ENCODE peak calls at places on chromosome 6, in five cellular contexts. X is amniotic stem cell; A is RWPE1; W is activated CD4-positive, alpha-beta T cell treated with anti-CD3 and anti-CD28 coated beads, Interleukin-2, amount 50 U/mL, for 24 hours; O is activated naive CD4-positive, alpha-beta T cell. B is an unnamed sample.
A peak's percentile ranks its signal among the peaks of the same experiment; 100 is the strongest.

GRCh38 chr6:169166896-169167580 is 86.6 kb downstream of the THBS2 start:
- DNase-seq in X (no peak), A (no peak), W (no peak), O (no peak), B (no peak)

GRCh38 chr6:10420546-10421507 is 6.0 kb upstream of the TFAP2A start:
- DNase-seq in X (no peak), A (no peak), W (no peak), O (no peak), B (no peak)

GRCh38 chr6:11854418-11855165 is 76.0 kb upstream of the ADTRP start:
- DNase-seq in X (peak; percentile 48), A (peak; percentile 60), W (peak; percentile 2), O (no peak), B (no peak)

GRCh38 chr6:33974030-33974429 is 170.2 kb upstream of the MLN start:
- DNase-seq in X (no peak), A (no peak), W (no peak), O (no peak), B (no peak)

GRCh38 chr6:37693546-37694250 is 4.0 kb downstream of the MDGA1 start:
- DNase-seq in X (no peak), A (no peak), W (no peak), O (no peak), B (no peak)

GRCh38 chr6:84536914-84537638 is 227.3 kb downstream of the TBX18 start:
- DNase-seq in X (no peak), A (no peak), W (no peak), O (no peak), B (no peak)

GRCh38 chr6:14290448-14291388 is 173.1 kb downstream of the CD83 start:
- DNase-seq in X (no peak), A (no peak), W (no peak), O (no peak), B (no peak)

GRCh38 chr6:137709424-137710281 is 157.4 kb upstream of the TNFAIP3 start:
- DNase-seq in X (no peak), A (no peak), W (no peak), O (no peak), B (no peak)

GRCh38 chr6:152232494-152233151 is 404.5 kb downstream of the SYNE1 start:
- DNase-seq in X (no peak), A (no peak), W (no peak), O (no peak), B (no peak)

GRCh38 chr6:106089981-106090380 is 3.8 kb downstream of the PRDM1 start:
- DNase-seq in X (no peak), A (no peak), W (no peak), O (no peak), B (no peak)

GRCh38 chr6:40586800-40587201 is 363 bp downstream of the LRFN2 start:
- DNase-seq in X (no peak), A (no peak), W (no peak), O (no peak), B (no peak)

GRCh38 chr6:32920610-32921188 is 20.1 kb downstream of the HLA-DMB start:
- DNase-seq in X (no peak), A (no peak), W (no peak), O (no peak), B (peak; percentile 18)

GRCh38 chr6:14354919-14355572 is 237.5 kb downstream of the CD83 start:
- DNase-seq in X (peak; percentile 12), A (peak; percentile 20), W (peak; percentile 34), O (no peak), B (no peak)

GRCh38 chr6:2663123-2663522 is 87.6 kb downstream of the MYLK4 start:
- DNase-seq in X (no peak), A (no peak), W (peak; percentile 8), O (no peak), B (no peak)

GRCh38 chr6:135936606-135937005 is 85.1 kb downstream of the PDE7B start:
- DNase-seq in X (peak; percentile 92), A (peak; percentile 76), W (no peak), O (no peak), B (no peak)

GRCh38 chr6:126804255-126805064 is 314.0 kb upstream of the RSPO3 start:
- DNase-seq in X (peak; percentile 15), A (peak; percentile 36), W (no peak), O (no peak), B (peak; percentile 42)

GRCh38 chr6:15444081-15444731 is 198.3 kb downstream of the JARID2 start:
- DNase-seq in X (no peak), A (no peak), W (no peak), O (no peak), B (no peak)

GRCh38 chr6:124961784-124962611 is at the start of gene RNF217:
- DNase-seq in X (no peak), A (peak; percentile 44), W (no peak), O (no peak), B (peak; percentile 41)

GRCh38 chr6:164164921-164165320 is 750.4 kb downstream of the QKI start:
- DNase-seq in X (no peak), A (no peak), W (no peak), O (no peak), B (no peak)

GRCh38 chr6:104711371-104711770 is 148.3 kb downstream of the HACE1 start:
- DNase-seq in X (no peak), A (peak; percentile 48), W (no peak), O (no peak), B (no peak)

GRCh38 chr6:56618050-56618449 is 24.6 kb downstream of the DST start:
- DNase-seq in X (no peak), A (no peak), W (no peak), O (no peak), B (no peak)

GRCh38 chr6:169666441-169666840 is 35.4 kb downstream of the WDR27 start:
- DNase-seq in X (no peak), A (no peak), W (no peak), O (no peak), B (no peak)

GRCh38 chr6:44462335-44462734 is 74.8 kb downstream of the CDC5L start:
- DNase-seq in X (no peak), A (no peak), W (no peak), O (no peak), B (no peak)

GRCh38 chr6:86193821-86194220 is 551.1 kb upstream of the SYNCRIP start:
- DNase-seq in X (no peak), A (no peak), W (no peak), O (no peak), B (no peak)

GRCh38 chr6:157860505-157860991 is 37.5 kb downstream of the SNX9 start:
- DNase-seq in X (no peak), A (no peak), W (peak; percentile 33), O (no peak), B (no peak)

GRCh38 chr6:160138839-160139419 is 17.3 kb downstream of the SLC22A1 start:
- DNase-seq in X (no peak), A (no peak), W (no peak), O (no peak), B (no peak)

GRCh38 chr6:45092135-45092534 is 236.0 kb upstream of the RUNX2 start:
- DNase-seq in X (no peak), A (no peak), W (no peak), O (no peak), B (no peak)

GRCh38 chr6:138944412-138944811 is 43.6 kb downstream of the REPS1 start:
- DNase-seq in X (no peak), A (peak; percentile 15), W (no peak), O (no peak), B (peak; percentile 10)

GRCh38 chr6:105432797-105433196 is 29.9 kb upstream of the PREP start:
- DNase-seq in X (peak; percentile 70), A (peak; percentile 78), W (no peak), O (no peak), B (peak; percentile 78)

GRCh38 chr6:167279766-167280440 is 11.2 kb upstream of the UNC93A start:
- DNase-seq in X (no peak), A (no peak), W (no peak), O (no peak), B (no peak)